ENCODE peak calls at places on chromosomes 2 and 18, in five cellular contexts. Y is CD4-positive, alpha-beta memory T cell; X is body of pancreas; R is astrocyte; C is H7. F is an unnamed sample.

GRCh38 chr2:110866496-110866895 is 134.1 kb downstream of the ACOXL start:
- DNase-seq in Y (no peak), X (no peak), R (no peak), C (peak; percentile 69), F (peak; percentile 7)

GRCh38 chr2:101811226-101812015 is 113.9 kb downstream of the MAP4K4 start:
- DNase-seq in Y (no peak), X (no peak), R (no peak), C (no peak), F (no peak)

GRCh38 chr2:55431982-55432627 is 12.4 kb upstream of the CCDC88A start:
- DNase-seq in Y (peak; percentile 27), X (no peak), R (peak; percentile 15), C (peak; percentile 32), F (no peak)

GRCh38 chr2:160581035-160581434 is 87.4 kb upstream of the RBMS1 start:
- DNase-seq in Y (no peak), X (no peak), R (peak; percentile 44), C (no peak), F (no peak)

GRCh38 chr2:86675611-86676015 is 44.5 kb upstream of the RMND5A start:
- DNase-seq in Y (peak; percentile 7), X (peak; percentile 57), R (no peak), C (peak; percentile 30), F (no peak)

GRCh38 chr2:110678457-110679336 is 834 bp upstream of the BUB1 start:
- DNase-seq in Y (peak; percentile 10), X (peak; percentile 25), R (peak; percentile 13), C (peak; percentile 63), F (peak; percentile 13)

GRCh38 chr2:26477911-26478253 is at the start of gene OTOF:
- DNase-seq in Y (no peak), X (peak; percentile 45), R (peak; percentile 63), C (peak; percentile 39), F (peak; percentile 84)

GRCh38 chr2:45669109-45669508 is 17.6 kb downstream of the PRKCE start:
- DNase-seq in Y (no peak), X (no peak), R (peak; percentile 88), C (no peak), F (no peak)

GRCh38 chr2:233380132-233381012 is 26.1 kb downstream of the DGKD start:
- DNase-seq in Y (no peak), X (no peak), R (peak; percentile 23), C (no peak), F (no peak)

GRCh38 chr2:85215074-85216050 is 82.2 kb downstream of the TCF7L1 start:
- DNase-seq in Y (no peak), X (no peak), R (peak; percentile 92), C (peak; percentile 65), F (peak; percentile 77)

GRCh38 chr18:2848145-2848878 is 1.5 kb downstream of the EMILIN2 start:
- DNase-seq in Y (no peak), X (no peak), R (no peak), C (peak; percentile 25), F (no peak)

GRCh38 chr18:46632401-46633089 is 24.5 kb downstream of the LOXHD1 start:
- DNase-seq in Y (no peak), X (no peak), R (peak; percentile 79), C (no peak), F (peak; percentile 76)

GRCh38 chr2:239369631-239370161 is 31.1 kb downstream of the HDAC4 start:
- DNase-seq in Y (peak; percentile 90), X (peak; percentile 9), R (no peak), C (no peak), F (no peak)

GRCh38 chr2:73301636-73302035 is 8.3 kb upstream of the EGR4 start:
- DNase-seq in Y (no peak), X (no peak), R (no peak), C (no peak), F (no peak)
- H3K27me3 ChIP-seq in Y (peaks cover 3% of the 10 kb centered on the region), X (no peaks in the 10 kb centered on the region), R (peaks cover 22% of the 10 kb centered on the region), C (peaks cover 7% of the 10 kb centered on the region), F (peaks cover 16% of the 10 kb centered on the region)

GRCh38 chr2:128403814-128404708 is 85.4 kb upstream of the HS6ST1 start:
- DNase-seq in Y (no peak), X (no peak), R (no peak), C (no peak), F (no peak)
- H3K27me3 ChIP-seq in Y (no peaks in the 10 kb centered on the region), X (no peaks in the 10 kb centered on the region), R (no peaks in the 10 kb centered on the region), C (no peaks in the 10 kb centered on the region), F (no peaks in the 10 kb centered on the region)

GRCh38 chr2:219021591-219021990 is 19.7 kb downstream of the CFAP65 start:
- DNase-seq in Y (no peak), X (no peak), R (no peak), C (no peak), F (no peak)
- H3K27me3 ChIP-seq in Y (no peaks in the 10 kb centered on the region), X (no peaks in the 10 kb centered on the region), R (peaks cover 18% of the 10 kb centered on the region), C (no peaks in the 10 kb centered on the region), F (no peaks in the 10 kb centered on the region)

DNA sequence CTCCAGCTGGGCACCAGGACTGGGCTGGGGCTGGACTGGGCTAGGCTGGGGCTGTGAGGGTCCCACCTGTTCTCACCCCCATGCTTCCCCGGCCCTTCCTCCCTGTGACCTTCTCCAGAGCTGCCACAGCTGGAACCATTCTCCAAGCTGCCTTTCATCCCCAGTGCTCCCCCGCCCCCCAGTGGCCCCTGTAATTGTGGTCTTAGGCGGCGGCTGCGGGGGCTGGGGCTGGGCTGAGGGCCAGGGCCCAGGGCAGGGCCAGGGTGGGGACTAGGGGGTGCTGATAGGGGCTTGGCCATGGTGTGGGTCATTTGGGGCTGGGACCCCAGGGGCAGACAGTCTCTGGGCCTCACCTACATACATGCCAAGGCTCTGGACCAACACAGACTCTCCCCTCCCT is 2.8 kb upstream of the WNT10A start:
- DNase-seq in Y (no peak), X (no peak), R (no peak), C (no peak), F (no peak)
- H3K27me3 ChIP-seq in Y (peaks cover 14% of the 10 kb centered on the region), X (no peaks in the 10 kb centered on the region), R (peaks cover 85% of the 10 kb centered on the region), C (peaks cover 99% of the 10 kb centered on the region), F (peaks cover 9% of the 10 kb centered on the region)

GRCh38 chr2:218392459-218392858 is 7.2 kb upstream of the CTDSP1 start:
- DNase-seq in Y (no peak), X (no peak), R (no peak), C (no peak), F (no peak)

GRCh38 chr2:218394298-218395089 is 5.2 kb upstream of the CTDSP1 start:
- DNase-seq in Y (no peak), X (no peak), R (no peak), C (no peak), F (no peak)

GRCh38 chr2:218395090-218395444 is 4.6 kb upstream of the CTDSP1 start:
- DNase-seq in Y (no peak), X (no peak), R (no peak), C (no peak), F (no peak)

GRCh38 chr2:218392891-218393462 is 6.7 kb upstream of the CTDSP1 start:
- DNase-seq in Y (no peak), X (no peak), R (no peak), C (no peak), F (no peak)

DNA sequence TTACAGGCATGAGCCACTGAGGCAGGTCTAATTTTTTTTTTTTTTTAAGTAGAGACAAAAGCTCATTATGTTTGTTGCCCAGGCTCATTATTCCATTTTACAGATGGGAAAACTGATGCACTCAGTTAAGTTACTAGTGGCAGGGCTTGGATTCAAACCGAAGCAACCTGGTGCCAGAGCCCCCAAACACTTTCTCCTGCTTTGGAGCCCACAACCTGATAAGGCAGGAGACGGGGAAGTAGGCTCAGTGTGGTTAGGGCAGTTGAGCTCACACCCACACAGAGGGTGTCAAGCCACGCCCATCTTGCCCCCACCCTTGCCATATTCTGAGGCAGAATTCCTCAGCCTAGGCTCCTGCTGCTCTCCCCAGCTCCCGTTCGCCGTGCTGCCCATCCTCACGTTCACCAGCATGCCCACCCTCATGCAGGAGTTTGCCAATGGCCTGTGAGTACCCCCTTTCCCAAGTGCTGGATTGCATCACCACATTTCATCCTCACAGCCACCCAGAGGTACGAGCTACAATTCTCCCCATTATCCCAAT is 5.8 kb upstream of the CTDSP1 start:
- DNase-seq in Y (no peak), X (no peak), R (no peak), C (peak; percentile 68), F (no peak)
- H3K27me3 ChIP-seq in Y (no peaks in the 10 kb centered on the region), X (no peaks in the 10 kb centered on the region), R (no peaks in the 10 kb centered on the region), C (peaks cover 25% of the 10 kb centered on the region), F (no peaks in the 10 kb centered on the region)

F was measured in MG63.